ENCODE peak calls at places on chromosomes 11 and 22, in four cellular contexts. One of them, this sample, is unnamed.

GRCh38 chr11:110529043-110529442 is 99.3 kb downstream of the FDX1 start:
- DNase-seq in heart right ventricle: no peak
- DNase-seq in progenitor cell of endocrine pancreas: no peak
- DNase-seq in mammary epithelial cell: no peak
- DNase-seq in this sample: peak

GRCh38 chr11:15367695-15368094 is 253.0 kb downstream of the INSC start:
- DNase-seq in heart right ventricle: no peak
- DNase-seq in progenitor cell of endocrine pancreas: no peak
- DNase-seq in mammary epithelial cell: no peak
- DNase-seq in this sample: no peak

GRCh38 chr11:126497581-126498109 is 142.2 kb downstream of the ST3GAL4 start:
- DNase-seq in heart right ventricle: no peak
- DNase-seq in progenitor cell of endocrine pancreas: no peak
- DNase-seq in mammary epithelial cell: no peak
- DNase-seq in this sample: no peak

GRCh38 chr11:6567371-6567745 is 36.1 kb downstream of the RRP8 start:
- DNase-seq in heart right ventricle: no peak
- DNase-seq in progenitor cell of endocrine pancreas: no peak
- DNase-seq in mammary epithelial cell: no peak
- DNase-seq in this sample: no peak

GRCh38 chr11:127017482-127017881 is 16.9 kb upstream of the KIRREL3 start:
- DNase-seq in heart right ventricle: no peak
- DNase-seq in progenitor cell of endocrine pancreas: no peak
- DNase-seq in mammary epithelial cell: peak
- DNase-seq in this sample: peak

GRCh38 chr11:103800406-103801114 is 235.9 kb upstream of the DDI1 start:
- DNase-seq in heart right ventricle: peak
- DNase-seq in progenitor cell of endocrine pancreas: no peak
- DNase-seq in mammary epithelial cell: no peak
- DNase-seq in this sample: no peak

GRCh38 chr22:25027959-25028840 is 75.7 kb downstream of the KIAA1671 start:
- DNase-seq in heart right ventricle: peak
- DNase-seq in progenitor cell of endocrine pancreas: no peak
- DNase-seq in mammary epithelial cell: no peak
- DNase-seq in this sample: peak

GRCh38 chr11:23233075-23233474 is 372.8 kb upstream of the CCDC179 start:
- DNase-seq in heart right ventricle: no peak
- DNase-seq in progenitor cell of endocrine pancreas: no peak
- DNase-seq in mammary epithelial cell: peak
- DNase-seq in this sample: peak

GRCh38 chr11:16978021-16978370 is 36.2 kb downstream of the PLEKHA7 start:
- DNase-seq in heart right ventricle: no peak
- DNase-seq in progenitor cell of endocrine pancreas: no peak
- DNase-seq in mammary epithelial cell: no peak
- DNase-seq in this sample: no peak

GRCh38 chr11:47552086-47552580 is 799 bp downstream of the CELF1 start:
- DNase-seq in heart right ventricle: peak
- DNase-seq in progenitor cell of endocrine pancreas: peak
- DNase-seq in mammary epithelial cell: peak
- DNase-seq in this sample: peak

GRCh38 chr11:534592-535518 is 521 bp downstream of the HRAS start:
- DNase-seq in heart right ventricle: no peak
- DNase-seq in progenitor cell of endocrine pancreas: no peak
- DNase-seq in mammary epithelial cell: peak
- DNase-seq in this sample: no peak

GRCh38 chr22:49046546-49047305 is 780.9 kb downstream of the BRD1 start:
- DNase-seq in heart right ventricle: peak
- DNase-seq in progenitor cell of endocrine pancreas: peak
- DNase-seq in mammary epithelial cell: no peak
- DNase-seq in this sample: no peak

GRCh38 chr22:47997612-47998011 is 1235.2 kb downstream of the TBC1D22A start:
- DNase-seq in heart right ventricle: no peak
- DNase-seq in progenitor cell of endocrine pancreas: no peak
- DNase-seq in mammary epithelial cell: no peak
- DNase-seq in this sample: no peak

GRCh38 chr22:46604306-46604690 is 15.9 kb upstream of the GRAMD4 start:
- DNase-seq in heart right ventricle: peak
- DNase-seq in progenitor cell of endocrine pancreas: no peak
- DNase-seq in mammary epithelial cell: no peak
- DNase-seq in this sample: no peak

GRCh38 chr11:95514386-95515145 is 275.0 kb downstream of the FAM76B start:
- DNase-seq in heart right ventricle: no peak
- DNase-seq in progenitor cell of endocrine pancreas: no peak
- DNase-seq in mammary epithelial cell: peak
- DNase-seq in this sample: no peak

GRCh38 chr11:114082415-114082748 is 22.9 kb downstream of the ZBTB16 start:
- DNase-seq in heart right ventricle: no peak
- DNase-seq in progenitor cell of endocrine pancreas: no peak
- DNase-seq in mammary epithelial cell: no peak
- DNase-seq in this sample: peak

GRCh38 chr11:46930089-46930488 is 6.5 kb upstream of the CSTPP1 start:
- DNase-seq in heart right ventricle: no peak
- DNase-seq in progenitor cell of endocrine pancreas: no peak
- DNase-seq in mammary epithelial cell: peak
- DNase-seq in this sample: peak

GRCh38 chr11:110087820-110088534 is 5.2 kb upstream of the ZC3H12C start:
- DNase-seq in heart right ventricle: no peak
- DNase-seq in progenitor cell of endocrine pancreas: no peak
- DNase-seq in mammary epithelial cell: peak
- DNase-seq in this sample: peak

GRCh38 chr11:119062779-119063178 is 4.8 kb upstream of the VPS11 start:
- DNase-seq in heart right ventricle: peak
- DNase-seq in progenitor cell of endocrine pancreas: no peak
- DNase-seq in mammary epithelial cell: peak
- DNase-seq in this sample: peak

GRCh38 chr11:134439181-134439580 is 27.1 kb upstream of the B3GAT1 start:
- DNase-seq in heart right ventricle: no peak
- DNase-seq in progenitor cell of endocrine pancreas: no peak
- DNase-seq in mammary epithelial cell: no peak
- DNase-seq in this sample: no peak

GRCh38 chr22:24145446-24146189 is 35.7 kb upstream of the SUSD2 start:
- DNase-seq in heart right ventricle: no peak
- DNase-seq in progenitor cell of endocrine pancreas: no peak
- DNase-seq in mammary epithelial cell: no peak
- DNase-seq in this sample: no peak

GRCh38 chr22:31192513-31192912 is 19.6 kb upstream of the LIMK2 start:
- DNase-seq in heart right ventricle: no peak
- DNase-seq in progenitor cell of endocrine pancreas: no peak
- DNase-seq in mammary epithelial cell: peak
- DNase-seq in this sample: peak

GRCh38 chr22:30648825-30649224 is 13.2 kb downstream of the SLC35E4 start:
- DNase-seq in heart right ventricle: no peak
- DNase-seq in progenitor cell of endocrine pancreas: no peak
- DNase-seq in mammary epithelial cell: no peak
- DNase-seq in this sample: no peak

GRCh38 chr22:38397189-38398097 is 57.6 kb downstream of the KCNJ4 start:
- DNase-seq in heart right ventricle: peak
- DNase-seq in progenitor cell of endocrine pancreas: no peak
- DNase-seq in mammary epithelial cell: peak
- DNase-seq in this sample: peak

GRCh38 chr22:44486538-44486937 is 11.5 kb downstream of the RTL6 start:
- DNase-seq in heart right ventricle: peak
- DNase-seq in progenitor cell of endocrine pancreas: no peak
- DNase-seq in mammary epithelial cell: no peak
- DNase-seq in this sample: no peak

GRCh38 chr22:26573026-26573662 is 16.8 kb downstream of the TPST2 start:
- DNase-seq in heart right ventricle: peak
- DNase-seq in progenitor cell of endocrine pancreas: no peak
- DNase-seq in mammary epithelial cell: no peak
- DNase-seq in this sample: peak

GRCh38 chr11:19905280-19905853 is 192.7 kb downstream of the NAV2 start:
- DNase-seq in heart right ventricle: no peak
- DNase-seq in progenitor cell of endocrine pancreas: no peak
- DNase-seq in mammary epithelial cell: no peak
- DNase-seq in this sample: peak

GRCh38 chr11:93225642-93226041 is 27.9 kb upstream of the SLC36A4 start:
- DNase-seq in heart right ventricle: no peak
- DNase-seq in progenitor cell of endocrine pancreas: no peak
- DNase-seq in mammary epithelial cell: no peak
- DNase-seq in this sample: peak

GRCh38 chr22:25395468-25395867 is 169.0 kb upstream of the GRK3 start:
- DNase-seq in heart right ventricle: no peak
- DNase-seq in progenitor cell of endocrine pancreas: no peak
- DNase-seq in mammary epithelial cell: no peak
- DNase-seq in this sample: no peak

GRCh38 chr11:16418698-16419097 is 62.4 kb upstream of the SOX6 start:
- DNase-seq in heart right ventricle: no peak
- DNase-seq in progenitor cell of endocrine pancreas: no peak
- DNase-seq in mammary epithelial cell: peak
- DNase-seq in this sample: no peak

GRCh38 chr11:44847316-44847715 is 103.4 kb downstream of the TP53I11 start:
- DNase-seq in heart right ventricle: no peak
- DNase-seq in progenitor cell of endocrine pancreas: no peak
- DNase-seq in mammary epithelial cell: no peak
- DNase-seq in this sample: no peak

GRCh38 chr11:122850076-122850631 is 11.9 kb downstream of the CRTAM start:
- DNase-seq in heart right ventricle: no peak
- DNase-seq in progenitor cell of endocrine pancreas: no peak
- DNase-seq in mammary epithelial cell: no peak
- DNase-seq in this sample: peak

GRCh38 chr11:102476812-102477211 is 24.2 kb upstream of the TMEM123 start:
- DNase-seq in heart right ventricle: no peak
- DNase-seq in progenitor cell of endocrine pancreas: no peak
- DNase-seq in mammary epithelial cell: peak
- DNase-seq in this sample: no peak

GRCh38 chr22:27809226-27809625 is 7.7 kb upstream of the MN1 start:
- DNase-seq in heart right ventricle: no peak
- DNase-seq in progenitor cell of endocrine pancreas: no peak
- DNase-seq in mammary epithelial cell: no peak
- DNase-seq in this sample: no peak

DNA sequence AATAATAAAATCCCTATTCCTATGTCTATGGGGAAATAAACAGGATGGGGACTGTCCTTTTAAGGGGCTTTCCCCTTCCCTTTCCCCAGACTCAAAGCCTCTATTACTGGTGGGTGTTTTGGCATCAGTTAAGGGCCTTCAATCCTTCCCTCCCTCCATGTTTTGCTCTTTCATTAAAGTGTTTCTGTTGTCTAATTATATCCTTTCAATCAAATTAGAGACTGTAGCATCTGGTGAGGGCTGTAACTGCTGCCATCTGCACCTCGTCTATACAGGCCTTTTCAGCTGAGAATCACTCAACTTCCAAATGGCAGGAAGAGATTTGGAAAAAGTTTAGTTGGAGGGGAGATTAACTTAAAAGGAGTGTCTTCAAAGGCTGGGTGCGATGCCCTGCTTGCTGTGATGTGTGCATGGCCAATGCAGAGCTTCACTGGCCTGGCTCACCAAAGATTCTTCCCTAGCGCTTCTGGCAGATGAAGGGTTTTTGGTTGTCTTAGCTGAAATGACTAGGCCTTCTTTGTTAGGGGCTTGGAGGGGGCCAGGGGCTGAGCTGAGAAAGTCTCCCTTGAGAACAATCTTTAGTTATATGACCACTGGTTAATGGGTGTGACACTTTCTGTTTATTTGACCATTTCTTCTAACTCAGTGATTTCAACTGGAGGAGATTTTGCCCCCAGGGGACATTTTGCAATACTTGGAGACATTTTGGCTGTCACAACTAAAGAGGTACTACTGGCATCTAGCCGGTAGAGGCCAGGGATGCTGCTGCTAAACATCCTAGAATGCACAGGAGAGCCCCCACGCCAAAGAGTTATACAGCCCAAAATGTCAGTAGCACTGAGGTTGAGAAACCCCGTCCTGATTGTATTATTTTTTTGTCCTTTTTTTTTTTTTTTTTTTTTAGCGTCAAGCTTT is 7.5 kb downstream of the KREMEN1 start:
- DNase-seq in heart right ventricle: no peak
- DNase-seq in progenitor cell of endocrine pancreas: no peak
- DNase-seq in mammary epithelial cell: peak
- DNase-seq in this sample: no peak
- TF ChIP-seq CTCF in heart right ventricle: no peak
- TF ChIP-seq CTCF in progenitor cell of endocrine pancreas: no peak
- TF ChIP-seq CTCF in mammary epithelial cell: peak
- TF ChIP-seq CTCF in this sample: no peak

GRCh38 chr11:86978756-86979608 is 23.8 kb upstream of the FZD4 start:
- DNase-seq in heart right ventricle: peak
- DNase-seq in progenitor cell of endocrine pancreas: no peak
- DNase-seq in mammary epithelial cell: peak
- DNase-seq in this sample: peak
- TF ChIP-seq CTCF in heart right ventricle: peak
- TF ChIP-seq CTCF in progenitor cell of endocrine pancreas: peak
- TF ChIP-seq CTCF in mammary epithelial cell: peak
- TF ChIP-seq CTCF in this sample: peak

DNA sequence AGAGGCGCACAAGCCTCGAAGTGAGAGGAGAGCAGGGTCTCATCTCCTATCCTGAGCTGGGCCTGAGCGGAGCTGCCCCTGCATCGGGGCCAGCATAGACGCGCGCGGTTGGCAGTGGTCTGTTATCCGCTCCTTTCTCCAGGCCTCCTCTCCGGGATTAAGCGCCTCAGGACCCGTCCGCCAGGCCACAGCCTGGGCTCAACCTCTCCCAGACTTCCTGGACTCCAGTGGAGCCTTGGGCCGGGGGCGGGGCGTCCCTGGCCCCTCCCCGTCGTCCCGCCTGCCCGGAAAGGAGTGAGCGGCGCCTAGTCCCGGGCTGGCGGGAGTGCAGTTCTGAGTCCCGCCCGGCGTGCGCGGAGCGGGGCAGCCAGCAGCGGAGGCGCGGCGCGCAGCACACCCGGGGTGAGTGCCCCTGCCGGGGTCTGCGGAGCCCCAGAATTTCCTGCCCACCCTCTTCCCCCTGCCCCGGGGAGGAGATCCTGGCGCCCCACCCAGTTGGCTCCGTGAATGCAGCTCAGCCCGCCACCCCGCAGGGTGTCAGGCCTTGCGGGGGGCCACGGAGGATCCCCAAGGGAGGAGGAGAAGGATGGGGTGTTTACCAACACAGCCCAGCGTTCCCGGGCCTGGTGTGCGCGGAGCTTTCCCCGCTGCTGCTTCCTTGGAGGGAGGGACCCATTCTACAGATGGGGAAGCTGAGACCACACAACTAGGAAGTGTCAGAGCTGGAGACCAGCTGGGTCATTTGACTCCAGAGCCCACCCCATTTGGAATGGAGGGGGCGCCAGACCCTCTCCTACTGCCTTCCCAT is at the start of gene TCIRG1:
- DNase-seq in heart right ventricle: peak
- DNase-seq in progenitor cell of endocrine pancreas: no peak
- DNase-seq in mammary epithelial cell: peak
- DNase-seq in this sample: peak
- TF ChIP-seq CTCF in heart right ventricle: no peak
- TF ChIP-seq CTCF in progenitor cell of endocrine pancreas: no peak
- TF ChIP-seq CTCF in mammary epithelial cell: no peak
- TF ChIP-seq CTCF in this sample: no peak

DNA sequence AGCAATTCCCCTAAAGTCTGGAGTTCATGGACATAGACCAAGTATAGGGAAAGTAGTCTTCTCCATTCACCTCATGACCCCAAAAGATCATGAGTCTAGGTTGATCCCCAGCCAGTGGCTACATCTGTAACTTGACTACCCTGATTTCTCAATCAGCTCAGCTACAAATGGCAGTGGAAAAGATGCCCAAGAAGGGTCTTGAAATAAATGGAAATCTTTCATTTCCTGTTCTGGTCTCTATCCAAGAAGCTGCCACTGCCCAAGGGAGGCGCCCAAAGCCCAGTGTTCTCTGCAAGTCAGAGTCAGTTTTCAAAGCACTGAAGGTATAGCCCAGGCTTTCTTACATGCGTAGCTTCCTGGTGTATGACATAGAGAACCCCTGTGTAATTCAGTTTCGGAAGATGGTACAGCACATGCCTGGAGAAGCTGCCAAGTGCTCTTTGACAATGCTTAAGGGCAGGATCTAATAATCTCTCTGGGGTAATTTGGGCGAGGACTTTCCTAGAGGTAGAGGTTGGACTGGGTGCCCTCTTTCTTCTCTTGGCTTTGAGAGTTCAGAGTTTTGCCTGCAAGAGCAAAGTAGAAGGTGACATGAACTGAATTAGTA is 101.1 kb downstream of the ADAMTS15 start:
- DNase-seq in heart right ventricle: no peak
- DNase-seq in progenitor cell of endocrine pancreas: no peak
- DNase-seq in mammary epithelial cell: no peak
- DNase-seq in this sample: no peak
- TF ChIP-seq CTCF in heart right ventricle: no peak
- TF ChIP-seq CTCF in progenitor cell of endocrine pancreas: no peak
- TF ChIP-seq CTCF in mammary epithelial cell: peak
- TF ChIP-seq CTCF in this sample: no peak